ENCODE peak calls at places on chromosomes 7 and 10, in six cellular contexts. W is epithelial cell of esophagus; R is ascending aorta; K is CD8-positive, alpha-beta T cell; G is brain microvascular endothelial cell; I is mammary epithelial cell. U is an unnamed sample.

GRCh38 chr7:151705744-151706567 is 171.0 kb downstream of the PRKAG2 start:
- DNase-seq in W (peak), R (no peak), K (no peak), G (peak), I (peak), U (peak)

GRCh38 chr7:127581716-127582115 is 3.7 kb downstream of the GCC1 start:
- DNase-seq in W (no peak), R (no peak), K (no peak), G (no peak), I (no peak), U (no peak)

GRCh38 chr10:60943372-60944158 is 420 bp downstream of the RHOBTB1 start:
- DNase-seq in W (peak), R (peak), K (peak), G (peak), I (peak), U (peak)

GRCh38 chr7:31066516-31067130 is 14.5 kb downstream of the ADCYAP1R1 start:
- DNase-seq in W (no peak), R (no peak), K (no peak), G (no peak), I (no peak), U (no peak)

GRCh38 chr10:106652279-106652678 is 512.2 kb downstream of the SORCS1 start:
- DNase-seq in W (peak), R (no peak), K (no peak), G (no peak), I (peak), U (peak)

GRCh38 chr10:50398383-50398782 is 147.1 kb upstream of the ASAH2 start:
- DNase-seq in W (peak), R (no peak), K (no peak), G (peak), I (peak), U (peak)

GRCh38 chr7:28409716-28410627 is 2.3 kb upstream of the CREB5 start:
- DNase-seq in W (peak), R (peak), K (no peak), G (peak), I (peak), U (peak)

GRCh38 chr7:156889089-156889488 is 3.9 kb downstream of the LMBR1 start:
- DNase-seq in W (peak), R (no peak), K (no peak), G (no peak), I (no peak), U (peak)

GRCh38 chr7:104415700-104416099 is 87.3 kb downstream of the LHFPL3 start:
- DNase-seq in W (no peak), R (no peak), K (no peak), G (no peak), I (no peak), U (peak)
- TF ChIP-seq CTCF in W (no peak), R (no peak), K (no peak), G (no peak), I (no peak), U (no peak)

DNA sequence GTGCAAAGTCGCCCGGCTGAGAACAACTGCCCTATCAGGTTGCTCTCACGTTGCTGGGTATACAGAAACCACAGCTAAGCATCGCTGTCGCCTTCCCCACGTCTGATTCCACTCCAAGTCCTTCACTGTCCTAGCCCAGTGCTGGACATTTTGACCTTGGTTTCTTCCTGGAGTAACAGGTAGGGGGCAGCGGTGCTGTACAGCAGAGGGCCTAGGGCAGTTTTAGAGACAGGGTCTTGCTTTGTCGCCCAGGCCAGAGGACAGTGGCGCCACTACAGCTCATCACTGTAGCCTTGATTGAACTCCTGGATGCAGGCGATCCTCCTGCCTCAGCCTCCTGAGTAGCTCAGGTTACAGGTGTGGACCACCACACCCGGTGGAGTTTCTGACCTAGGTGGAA is 2.6 kb downstream of the CLDN15 start:
- DNase-seq in W (no peak), R (no peak), K (no peak), G (no peak), I (no peak), U (no peak)
- TF ChIP-seq CTCF in W (peak), R (no peak), K (no peak), G (peak), I (peak), U (no peak)

DNA sequence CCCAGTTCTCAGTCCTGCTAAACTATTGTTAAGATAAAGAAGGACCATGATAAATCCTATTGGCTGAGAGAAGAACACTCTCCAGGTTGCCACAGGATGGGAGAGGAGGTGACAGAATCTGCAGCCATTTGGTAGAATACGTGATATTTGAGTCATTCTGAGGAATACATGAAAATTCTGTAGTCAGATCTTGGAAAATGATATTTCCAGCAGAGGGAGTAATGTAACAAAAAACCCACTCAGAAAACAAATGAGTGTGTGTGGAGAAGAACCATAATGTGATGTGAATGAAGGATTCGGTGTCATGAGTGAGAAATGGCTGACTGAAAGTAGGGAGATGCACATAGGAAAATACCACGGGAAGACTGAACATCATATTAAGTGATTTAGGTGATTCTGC is 128.5 kb upstream of the PFKP start:
- DNase-seq in W (no peak), R (no peak), K (no peak), G (no peak), I (no peak), U (no peak)
- TF ChIP-seq CTCF in W (no peak), R (no peak), K (no peak), G (no peak), I (no peak), U (no peak)

GRCh38 chr7:26451997-26452396 is 160.3 kb downstream of the SNX10 start:
- DNase-seq in W (no peak), R (no peak), K (no peak), G (no peak), I (no peak), U (no peak)
- TF ChIP-seq CTCF in W (no peak), R (no peak), K (no peak), G (no peak), I (no peak), U (no peak)

DNA sequence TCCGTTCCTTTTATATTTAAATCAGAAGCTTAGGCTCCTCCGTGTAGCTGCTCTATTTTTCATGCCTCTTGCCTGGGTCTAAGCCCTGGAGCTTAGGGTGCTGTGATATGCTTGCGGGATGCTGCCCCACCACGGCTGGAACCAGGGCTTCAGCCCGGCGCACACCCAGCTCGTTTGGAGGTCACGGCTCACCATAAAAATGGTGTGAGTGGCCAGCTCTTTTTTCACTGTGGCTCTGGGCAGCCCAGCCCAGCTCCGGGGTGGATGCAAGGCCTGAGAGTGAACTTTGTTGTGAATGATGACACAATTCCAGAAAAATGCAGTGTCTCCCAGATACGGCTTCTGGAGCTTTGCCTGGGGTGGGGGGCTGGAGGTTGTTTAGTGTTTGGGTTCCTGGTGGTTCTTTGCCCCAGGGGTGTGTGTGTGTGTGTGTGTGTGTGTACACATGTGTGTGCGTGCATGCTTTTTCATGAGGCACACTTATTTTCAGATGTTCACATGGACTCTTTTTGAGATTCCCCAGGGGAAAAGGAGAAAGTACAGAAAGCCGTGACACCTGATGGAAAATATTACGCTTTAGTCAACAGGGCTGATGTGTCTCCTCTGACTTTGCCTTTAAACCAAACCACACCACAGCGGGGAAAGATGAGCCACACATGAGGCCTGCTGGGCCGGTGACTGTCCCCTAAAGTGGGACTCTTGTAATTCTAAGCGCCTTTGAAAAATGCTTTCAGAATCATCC is 46.2 kb downstream of the GRK5 start:
- DNase-seq in W (peak), R (peak), K (no peak), G (peak), I (peak), U (peak)
- TF ChIP-seq CTCF in W (no peak), R (no peak), K (no peak), G (peak), I (no peak), U (no peak)

GRCh38 chr10:118734477-118734876 is 20.3 kb downstream of the CACUL1 start:
- DNase-seq in W (no peak), R (no peak), K (no peak), G (no peak), I (no peak), U (no peak)
- TF ChIP-seq CTCF in W (no peak), R (no peak), K (no peak), G (peak), I (no peak), U (peak)

GRCh38 chr7:41891967-41892755 is 189.3 kb upstream of the INHBA start:
- DNase-seq in W (no peak), R (no peak), K (no peak), G (no peak), I (no peak), U (no peak)
- TF ChIP-seq CTCF in W (no peak), R (no peak), K (no peak), G (peak), I (no peak), U (no peak)

U was measured in MCF 10A.